ENCODE peak calls at places on chromosomes 5 and 9, in eight cellular contexts. Z is PC-3, B is heart right ventricle, Y is K562, J is mucosa of descending colon, G is left ventricle myocardium inferior, H is heart left ventricle, Q is sigmoid colon. I is an unnamed sample. For H3K4me1 and H3K36me3, the result is how much of the 10 kb centered on the place peaks cover.

GRCh38 chr5:14182761-14183160 is 39.6 kb downstream of the TRIO start:
- DNase-seq in Z (no peak), B (no peak), Y (no peak), J (no peak), G (no peak), H (no peak), Q (no peak), I (no peak)

GRCh38 chr9:127612993-127613954 is 1.2 kb downstream of the STXBP1 start:
- DNase-seq in Z (peak), B (peak), Y (peak), J (peak), G (peak), H (peak), Q (peak), I (peak)

GRCh38 chr5:53091304-53091703 is 18.3 kb downstream of the MOCS2 start:
- DNase-seq in Z (peak), B (no peak), Y (no peak), J (no peak), G (no peak), H (no peak), Q (no peak), I (no peak)

GRCh38 chr5:104914536-104915070 is 1352.0 kb upstream of the NUDT12 start:
- DNase-seq in Z (no peak), B (no peak), Y (no peak), J (no peak), G (no peak), H (no peak), Q (no peak), I (no peak)

GRCh38 chr5:116404001-116404400 is 170.6 kb downstream of the SEMA6A start:
- DNase-seq in Z (no peak), B (no peak), Y (no peak), J (no peak), G (no peak), H (no peak), Q (no peak), I (no peak)

GRCh38 chr5:34905564-34905963 is 9.7 kb downstream of the RAD1 start:
- DNase-seq in Z (peak), B (no peak), Y (peak), J (no peak), G (no peak), H (no peak), Q (no peak), I (no peak)

GRCh38 chr9:125119643-125120286 is 23.6 kb downstream of the SCAI start:
- DNase-seq in Z (no peak), B (no peak), Y (no peak), J (no peak), G (no peak), H (no peak), Q (no peak), I (no peak)

GRCh38 chr9:8736805-8737204 is 937.2 kb upstream of the DMAC1 start:
- DNase-seq in Z (no peak), B (no peak), Y (no peak), J (no peak), G (no peak), H (no peak), Q (no peak), I (no peak)

GRCh38 chr5:181120311-181120710 is 10.7 kb downstream of the OR2V1 start:
- DNase-seq in Z (peak), B (no peak), Y (no peak), J (no peak), G (no peak), H (no peak), Q (no peak), I (no peak)

GRCh38 chr5:135193213-135194125 is 159.4 kb upstream of the PITX1 start:
- DNase-seq in Z (peak), B (no peak), Y (no peak), J (no peak), G (no peak), H (no peak), Q (peak), I (no peak)

GRCh38 chr5:9149988-9150387 is 395.9 kb downstream of the SEMA5A start:
- DNase-seq in Z (peak), B (no peak), Y (no peak), J (no peak), G (no peak), H (no peak), Q (no peak), I (no peak)

GRCh38 chr9:125444166-125444565 is 182.5 kb downstream of the GAPVD1 start:
- DNase-seq in Z (no peak), B (no peak), Y (no peak), J (no peak), G (no peak), H (no peak), Q (no peak), I (no peak)

GRCh38 chr5:153905214-153905613 is 133.5 kb downstream of the FAM114A2 start:
- DNase-seq in Z (no peak), B (no peak), Y (no peak), J (no peak), G (no peak), H (no peak), Q (no peak), I (no peak)
- TF ChIP-seq CTCF in Z (no peak), B (no peak), Y (no peak), J (no peak), G (no peak), H (no peak), Q (no peak), I (no peak)

GRCh38 chr5:175653763-175654162 is 4.1 kb upstream of the HRH2 start:
- DNase-seq in Z (no peak), B (no peak), Y (no peak), J (no peak), G (no peak), H (no peak), Q (no peak), I (no peak)

GRCh38 chr5:175655411-175655810 is 2.5 kb upstream of the HRH2 start:
- DNase-seq in Z (no peak), B (no peak), Y (no peak), J (no peak), G (no peak), H (no peak), Q (no peak), I (no peak)

GRCh38 chr5:175654807-175655206 is 3.1 kb upstream of the HRH2 start:
- DNase-seq in Z (peak), B (no peak), Y (no peak), J (no peak), G (no peak), H (no peak), Q (no peak), I (no peak)

GRCh38 chr5:175654346-175654745 is 3.5 kb upstream of the HRH2 start:
- DNase-seq in Z (no peak), B (no peak), Y (no peak), J (no peak), G (no peak), H (no peak), Q (no peak), I (no peak)

GRCh38 chr5:175652741-175653663 is 4.9 kb upstream of the HRH2 start:
- DNase-seq in Z (no peak), B (no peak), Y (no peak), J (peak), G (no peak), H (no peak), Q (no peak), I (no peak)
- H3K4me1 ChIP-seq in Z (under half), B (half or more), Y (under half), J (under half), G (under half), H (under half), Q (under half), I (under half)

GRCh38 chr5:67165524-67166459 is 30.8 kb downstream of the CD180 start:
- DNase-seq in Z (peak), B (peak), Y (peak), J (peak), G (peak), H (peak), Q (peak), I (peak)
- H3K36me3 ChIP-seq in Z (under half), B (half or more), Y (under half), J (under half), G (half or more), H (half or more), Q (under half), I (under half)

GRCh38 chr5:3047212-3047774 is 295.8 kb upstream of the IRX2 start:
- DNase-seq in Z (no peak), B (no peak), Y (no peak), J (no peak), G (no peak), H (no peak), Q (no peak), I (no peak)

GRCh38 chr5:3049261-3049660 is 297.8 kb upstream of the IRX2 start:
- DNase-seq in Z (no peak), B (no peak), Y (no peak), J (no peak), G (no peak), H (no peak), Q (no peak), I (no peak)

GRCh38 chr5:3043600-3043999 is 292.1 kb upstream of the IRX2 start:
- DNase-seq in Z (no peak), B (no peak), Y (no peak), J (no peak), G (no peak), H (no peak), Q (no peak), I (no peak)
- TF ChIP-seq CTCF in Z (no peak), B (no peak), Y (no peak), J (no peak), G (no peak), H (no peak), Q (no peak), I (no peak)

GRCh38 chr5:91219141-91219802 is 163.8 kb downstream of the ARRDC3 start:
- DNase-seq in Z (peak), B (no peak), Y (no peak), J (peak), G (no peak), H (peak), Q (peak), I (no peak)

GRCh38 chr5:91219803-91220371 is 163.2 kb downstream of the ARRDC3 start:
- DNase-seq in Z (peak), B (no peak), Y (no peak), J (peak), G (no peak), H (peak), Q (no peak), I (no peak)

GRCh38 chr5:91214571-91214970 is 168.5 kb downstream of the ARRDC3 start:
- DNase-seq in Z (no peak), B (no peak), Y (no peak), J (no peak), G (no peak), H (no peak), Q (no peak), I (no peak)

GRCh38 chr5:91221917-91222316 is 161.2 kb downstream of the ARRDC3 start:
- DNase-seq in Z (no peak), B (no peak), Y (no peak), J (no peak), G (no peak), H (no peak), Q (no peak), I (no peak)

DNA sequence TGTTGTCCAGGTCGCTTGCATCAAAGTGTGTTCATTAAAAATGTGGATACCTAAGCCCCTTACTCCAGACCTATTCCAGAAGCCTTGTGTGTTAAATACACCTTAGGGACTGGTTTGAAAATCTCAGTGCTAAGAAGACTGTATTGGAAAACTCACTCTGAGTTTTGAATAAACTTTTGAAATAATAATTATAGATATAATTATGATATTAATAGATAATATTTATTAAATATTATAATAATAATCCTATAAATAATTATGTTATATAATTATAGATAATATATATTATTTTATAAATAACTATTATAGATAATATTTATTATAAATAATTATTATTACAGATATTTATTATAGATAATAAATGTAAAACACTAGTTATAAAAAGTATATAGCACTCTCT is 165.3 kb downstream of the ARRDC3 start:
- DNase-seq in Z (no peak), B (no peak), Y (no peak), J (no peak), G (no peak), H (no peak), Q (no peak), I (no peak)
- H3K4me1 ChIP-seq in Z (under half), B (under half), Y (under half), J (under half), G (under half), H (under half), Q (under half), I (under half)

DNA sequence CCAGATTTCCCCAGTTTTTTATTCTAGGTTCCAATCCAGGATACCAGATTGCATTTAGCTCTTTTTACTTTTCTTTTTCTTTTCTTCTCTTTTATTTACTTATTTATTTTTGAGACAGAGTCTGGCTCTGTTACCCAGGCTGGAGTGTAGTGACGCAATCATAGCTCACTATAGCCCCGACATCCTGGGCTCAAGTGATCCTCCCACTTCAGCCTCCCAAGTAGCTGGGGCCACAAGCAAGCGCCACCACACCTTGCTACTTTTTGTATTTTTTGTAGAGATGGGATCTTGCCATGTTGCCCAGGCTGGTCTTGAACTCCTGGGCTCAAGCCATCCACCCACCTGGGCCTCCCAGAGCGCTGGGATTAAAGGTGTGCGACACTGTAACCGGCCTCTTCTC is 48.4 kb downstream of the GSN start:
- DNase-seq in Z (no peak), B (no peak), Y (no peak), J (no peak), G (no peak), H (peak), Q (no peak), I (no peak)
- H3K36me3 ChIP-seq in Z (under half), B (half or more), Y (under half), J (under half), G (half or more), H (half or more), Q (half or more), I (under half)

I was measured in left lung.